ENCODE peak calls at places on chromosomes 11 and 22, in eight cellular contexts. One of them, this sample, is unnamed. For H3K4me1 and H3K36me3, the result is how much of the 10 kb centered on the place peaks cover.

GRCh38 chr11:110479445-110480101 is 49.8 kb downstream of the FDX1 start:
- DNase-seq in breast epithelium: no peak
- DNase-seq in GM12878: no peak
- DNase-seq in HepG2: no peak
- DNase-seq in SK-N-SH: no peak
- DNase-seq in H1: no peak
- DNase-seq in sigmoid colon: no peak
- DNase-seq in transverse colon: no peak
- DNase-seq in this sample: no peak

GRCh38 chr11:64916040-64916847 is 765 bp downstream of the ATG2A start:
- DNase-seq in GM12878: no peak
- DNase-seq in H1: no peak
- DNase-seq in transverse colon: peak
- DNase-seq in SK-N-SH: peak
- DNase-seq in breast epithelium: peak
- DNase-seq in HepG2: peak
- DNase-seq in sigmoid colon: peak
- DNase-seq in this sample: no peak

GRCh38 chr11:117183724-117184349 is 5.3 kb downstream of the SIDT2 start:
- DNase-seq in HepG2: no peak
- DNase-seq in SK-N-SH: no peak
- DNase-seq in breast epithelium: peak
- DNase-seq in H1: no peak
- DNase-seq in GM12878: no peak
- DNase-seq in transverse colon: no peak
- DNase-seq in sigmoid colon: peak
- DNase-seq in this sample: peak

GRCh38 chr22:26406118-26406517 is 22.9 kb upstream of the ASPHD2 start:
- DNase-seq in transverse colon: no peak
- DNase-seq in sigmoid colon: no peak
- DNase-seq in breast epithelium: no peak
- DNase-seq in H1: no peak
- DNase-seq in HepG2: no peak
- DNase-seq in GM12878: no peak
- DNase-seq in SK-N-SH: no peak
- DNase-seq in this sample: no peak

GRCh38 chr11:18490736-18491485 is 35.3 kb downstream of the LDHAL6A start:
- DNase-seq in HepG2: no peak
- DNase-seq in H1: no peak
- DNase-seq in breast epithelium: no peak
- DNase-seq in sigmoid colon: no peak
- DNase-seq in GM12878: no peak
- DNase-seq in SK-N-SH: no peak
- DNase-seq in transverse colon: no peak
- DNase-seq in this sample: no peak

GRCh38 chr22:21855715-21856114 is 11.7 kb downstream of the MAPK1 start:
- DNase-seq in sigmoid colon: no peak
- DNase-seq in HepG2: no peak
- DNase-seq in H1: no peak
- DNase-seq in GM12878: no peak
- DNase-seq in transverse colon: no peak
- DNase-seq in breast epithelium: no peak
- DNase-seq in SK-N-SH: no peak
- DNase-seq in this sample: no peak

GRCh38 chr11:27385245-27385644 is 22.2 kb upstream of the CCDC34 start:
- DNase-seq in transverse colon: no peak
- DNase-seq in GM12878: no peak
- DNase-seq in SK-N-SH: no peak
- DNase-seq in breast epithelium: no peak
- DNase-seq in H1: no peak
- DNase-seq in sigmoid colon: no peak
- DNase-seq in HepG2: no peak
- DNase-seq in this sample: no peak

GRCh38 chr11:116533186-116533825 is 239.5 kb downstream of the BUD13 start:
- DNase-seq in H1: no peak
- DNase-seq in sigmoid colon: peak
- DNase-seq in SK-N-SH: peak
- DNase-seq in transverse colon: no peak
- DNase-seq in breast epithelium: no peak
- DNase-seq in HepG2: no peak
- DNase-seq in GM12878: no peak
- DNase-seq in this sample: no peak

GRCh38 chr11:38818720-38819119 is 2220.7 kb upstream of the RAG2 start:
- DNase-seq in HepG2: no peak
- DNase-seq in GM12878: no peak
- DNase-seq in sigmoid colon: no peak
- DNase-seq in H1: no peak
- DNase-seq in transverse colon: no peak
- DNase-seq in SK-N-SH: no peak
- DNase-seq in breast epithelium: no peak
- DNase-seq in this sample: no peak

GRCh38 chr11:32137263-32137662 is 46.4 kb downstream of the RCN1 start:
- DNase-seq in GM12878: no peak
- DNase-seq in SK-N-SH: no peak
- DNase-seq in sigmoid colon: no peak
- DNase-seq in breast epithelium: no peak
- DNase-seq in H1: no peak
- DNase-seq in transverse colon: no peak
- DNase-seq in HepG2: no peak
- DNase-seq in this sample: no peak

GRCh38 chr22:27185903-27186302 is 528.5 kb downstream of the MIAT start:
- DNase-seq in sigmoid colon: no peak
- DNase-seq in HepG2: no peak
- DNase-seq in GM12878: no peak
- DNase-seq in breast epithelium: no peak
- DNase-seq in H1: no peak
- DNase-seq in transverse colon: no peak
- DNase-seq in SK-N-SH: peak
- DNase-seq in this sample: no peak

GRCh38 chr22:25053153-25053805 is 100.8 kb downstream of the KIAA1671 start:
- DNase-seq in SK-N-SH: no peak
- DNase-seq in transverse colon: peak
- DNase-seq in breast epithelium: no peak
- DNase-seq in sigmoid colon: no peak
- DNase-seq in H1: no peak
- DNase-seq in HepG2: peak
- DNase-seq in GM12878: no peak
- DNase-seq in this sample: no peak

GRCh38 chr22:40183029-40183581 is 5.4 kb downstream of the TNRC6B start:
- DNase-seq in H1: no peak
- DNase-seq in GM12878: no peak
- DNase-seq in breast epithelium: peak
- DNase-seq in HepG2: peak
- DNase-seq in transverse colon: peak
- DNase-seq in SK-N-SH: no peak
- DNase-seq in sigmoid colon: peak
- DNase-seq in this sample: no peak

GRCh38 chr22:22552630-22553029 is 6.4 kb downstream of the PRAME start:
- DNase-seq in breast epithelium: no peak
- DNase-seq in sigmoid colon: no peak
- DNase-seq in GM12878: no peak
- DNase-seq in SK-N-SH: peak
- DNase-seq in transverse colon: no peak
- DNase-seq in HepG2: peak
- DNase-seq in H1: no peak
- DNase-seq in this sample: no peak

GRCh38 chr11:94938399-94939055 is 34.8 kb downstream of the CWC15 start:
- DNase-seq in breast epithelium: peak
- DNase-seq in transverse colon: no peak
- DNase-seq in GM12878: no peak
- DNase-seq in SK-N-SH: peak
- DNase-seq in HepG2: no peak
- DNase-seq in H1: no peak
- DNase-seq in sigmoid colon: peak
- DNase-seq in this sample: no peak

GRCh38 chr22:26291940-26292666 is 122.8 kb downstream of the SEZ6L start:
- DNase-seq in sigmoid colon: no peak
- DNase-seq in H1: no peak
- DNase-seq in HepG2: no peak
- DNase-seq in transverse colon: no peak
- DNase-seq in GM12878: no peak
- DNase-seq in SK-N-SH: no peak
- DNase-seq in breast epithelium: no peak
- DNase-seq in this sample: no peak

GRCh38 chr11:60700689-60701508 is 1.5 kb downstream of the MS4A8 start:
- DNase-seq in breast epithelium: no peak
- DNase-seq in H1: no peak
- DNase-seq in GM12878: no peak
- DNase-seq in SK-N-SH: peak
- DNase-seq in sigmoid colon: no peak
- DNase-seq in HepG2: peak
- DNase-seq in transverse colon: peak
- DNase-seq in this sample: no peak

GRCh38 chr11:82992219-82992618 is 79.5 kb downstream of the RAB30 start:
- DNase-seq in breast epithelium: no peak
- DNase-seq in GM12878: no peak
- DNase-seq in sigmoid colon: peak
- DNase-seq in SK-N-SH: no peak
- DNase-seq in transverse colon: no peak
- DNase-seq in H1: no peak
- DNase-seq in HepG2: no peak
- DNase-seq in this sample: no peak

GRCh38 chr22:43133401-43133800 is 9.8 kb downstream of the MCAT start:
- DNase-seq in transverse colon: no peak
- DNase-seq in breast epithelium: no peak
- DNase-seq in H1: no peak
- DNase-seq in GM12878: no peak
- DNase-seq in sigmoid colon: no peak
- DNase-seq in SK-N-SH: no peak
- DNase-seq in HepG2: no peak
- DNase-seq in this sample: no peak

GRCh38 chr11:75896843-75897419 is 81.9 kb downstream of the UVRAG start:
- DNase-seq in HepG2: peak
- DNase-seq in SK-N-SH: peak
- DNase-seq in sigmoid colon: no peak
- DNase-seq in breast epithelium: no peak
- DNase-seq in H1: no peak
- DNase-seq in transverse colon: no peak
- DNase-seq in GM12878: no peak
- DNase-seq in this sample: no peak

GRCh38 chr11:61783717-61784505 is 8.5 kb downstream of the TMEM258 start:
- DNase-seq in breast epithelium: no peak
- DNase-seq in transverse colon: no peak
- DNase-seq in sigmoid colon: no peak
- DNase-seq in GM12878: no peak
- DNase-seq in SK-N-SH: no peak
- DNase-seq in H1: no peak
- DNase-seq in HepG2: no peak
- DNase-seq in this sample: no peak

DNA sequence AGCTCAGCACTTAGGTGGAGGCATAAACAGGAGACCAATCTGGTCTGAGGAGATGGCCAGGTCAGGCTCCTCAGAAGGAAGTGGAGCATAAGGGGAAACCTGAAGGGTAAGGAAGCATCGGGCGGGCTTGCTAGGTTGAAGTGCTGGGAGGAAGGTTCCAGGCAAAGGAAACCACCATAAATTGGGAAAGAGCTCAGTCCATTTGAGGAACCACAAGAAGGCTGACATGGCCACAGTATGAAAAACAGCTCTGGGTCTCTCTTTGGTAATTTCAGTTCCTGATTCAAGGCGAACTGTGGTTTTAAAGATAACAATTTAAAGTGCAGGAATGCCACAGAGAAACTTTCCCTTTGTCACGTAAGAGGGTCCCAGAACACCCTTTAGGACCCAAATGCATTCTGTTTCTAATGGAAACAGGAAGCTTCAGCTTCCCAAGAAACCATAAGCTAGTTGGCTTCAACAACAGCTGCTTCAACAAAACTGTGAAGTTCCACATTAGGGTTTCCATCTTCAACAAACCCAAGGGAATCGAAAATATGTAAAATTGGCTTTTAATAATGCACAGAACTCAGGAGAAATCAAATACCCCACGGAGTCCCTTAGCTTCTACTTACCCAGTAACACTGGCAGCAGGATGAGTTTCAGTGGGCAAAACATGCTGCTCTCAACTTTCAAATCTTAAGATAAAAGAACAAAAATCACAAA is 10.4 kb downstream of the JAML start:
- DNase-seq in sigmoid colon: no peak
- DNase-seq in SK-N-SH: no peak
- DNase-seq in transverse colon: no peak
- DNase-seq in H1: no peak
- DNase-seq in HepG2: no peak
- DNase-seq in breast epithelium: no peak
- DNase-seq in GM12878: no peak
- DNase-seq in this sample: no peak
- H3K4me1 ChIP-seq in sigmoid colon: under half
- H3K4me1 ChIP-seq in SK-N-SH: under half
- H3K4me1 ChIP-seq in transverse colon: under half
- H3K4me1 ChIP-seq in H1: under half
- H3K4me1 ChIP-seq in HepG2: half or more
- H3K4me1 ChIP-seq in breast epithelium: under half
- H3K4me1 ChIP-seq in GM12878: under half
- H3K4me1 ChIP-seq in this sample: under half

GRCh38 chr11:122032317-122032716 is 83.7 kb downstream of the BLID start:
- DNase-seq in SK-N-SH: no peak
- DNase-seq in transverse colon: no peak
- DNase-seq in HepG2: no peak
- DNase-seq in sigmoid colon: no peak
- DNase-seq in H1: no peak
- DNase-seq in GM12878: no peak
- DNase-seq in breast epithelium: no peak
- DNase-seq in this sample: no peak
- TF ChIP-seq POLR2AphosphoS5 in SK-N-SH: no peak
- TF ChIP-seq POLR2AphosphoS5 in transverse colon: no peak
- TF ChIP-seq POLR2AphosphoS5 in HepG2: no peak
- TF ChIP-seq POLR2AphosphoS5 in sigmoid colon: no peak
- TF ChIP-seq POLR2AphosphoS5 in H1: no peak
- TF ChIP-seq POLR2AphosphoS5 in GM12878: no peak
- TF ChIP-seq POLR2AphosphoS5 in breast epithelium: peak
- TF ChIP-seq POLR2AphosphoS5 in this sample: no peak

DNA sequence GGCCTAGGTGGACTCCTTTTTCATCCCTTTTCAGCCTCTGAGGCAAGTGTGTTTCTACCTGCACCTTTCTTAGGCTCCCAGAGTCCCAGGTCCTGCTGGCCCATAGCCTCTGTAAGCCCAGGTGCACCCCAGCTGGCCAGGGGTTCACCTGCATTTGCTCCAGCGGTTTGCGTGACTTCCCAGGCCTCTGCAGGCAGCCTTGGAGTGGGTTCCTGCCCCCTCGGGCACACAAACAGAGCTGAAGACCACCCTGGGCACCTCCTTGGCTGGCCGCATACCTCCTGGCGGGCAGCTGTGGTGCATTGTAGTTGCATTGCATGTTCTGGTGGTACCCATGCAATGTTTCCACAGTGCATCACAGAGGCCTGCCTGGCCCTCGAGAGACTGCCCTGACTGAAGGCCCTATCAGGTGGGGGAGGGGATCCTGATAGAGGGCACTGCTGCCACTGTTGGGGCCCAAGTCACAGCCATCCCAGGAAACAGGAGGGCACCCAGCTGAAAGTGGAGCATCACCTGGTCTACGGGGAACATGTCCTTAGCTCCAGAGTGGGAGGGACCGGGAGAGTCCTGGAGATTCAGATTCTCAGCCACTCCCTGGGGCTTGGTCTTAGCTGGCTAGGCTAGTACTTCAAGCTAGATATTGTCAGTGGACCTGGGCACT is 14.1 kb downstream of the SHISA8 start:
- DNase-seq in sigmoid colon: no peak
- DNase-seq in GM12878: no peak
- DNase-seq in HepG2: no peak
- DNase-seq in H1: no peak
- DNase-seq in SK-N-SH: no peak
- DNase-seq in breast epithelium: no peak
- DNase-seq in transverse colon: no peak
- DNase-seq in this sample: no peak
- H3K36me3 ChIP-seq in sigmoid colon: half or more
- H3K36me3 ChIP-seq in GM12878: half or more
- H3K36me3 ChIP-seq in HepG2: under half
- H3K36me3 ChIP-seq in H1: half or more
- H3K36me3 ChIP-seq in SK-N-SH: under half
- H3K36me3 ChIP-seq in breast epithelium: under half
- H3K36me3 ChIP-seq in transverse colon: half or more
- H3K36me3 ChIP-seq in this sample: half or more

GRCh38 chr22:49817359-49817758 is 10.3 kb downstream of the BRD1 start:
- DNase-seq in SK-N-SH: no peak
- DNase-seq in breast epithelium: no peak
- DNase-seq in GM12878: no peak
- DNase-seq in H1: no peak
- DNase-seq in transverse colon: no peak
- DNase-seq in HepG2: no peak
- DNase-seq in sigmoid colon: no peak
- DNase-seq in this sample: no peak
- H3K4me1 ChIP-seq in SK-N-SH: under half
- H3K4me1 ChIP-seq in breast epithelium: under half
- H3K4me1 ChIP-seq in GM12878: under half
- H3K4me1 ChIP-seq in H1: under half
- H3K4me1 ChIP-seq in transverse colon: under half
- H3K4me1 ChIP-seq in HepG2: under half
- H3K4me1 ChIP-seq in sigmoid colon: half or more
- H3K4me1 ChIP-seq in this sample: half or more

This sample was measured in vagina.